ENCODE peak calls at places on chromosome 16, in seven cellular contexts. One of them, this sample, is unnamed.

GRCh38 chr16:7990864-7991263 is 599.4 kb downstream of the TMEM114 start:
- DNase-seq in neural progenitor cell: no peak
- DNase-seq in breast epithelium: no peak
- DNase-seq in cardiac muscle cell: no peak
- DNase-seq in Panc1: no peak
- DNase-seq in left ventricle myocardium inferior: no peak
- DNase-seq in psoas muscle: no peak
- DNase-seq in this sample: no peak

GRCh38 chr16:82510041-82510440 is 116.7 kb upstream of the CDH13 start:
- DNase-seq in neural progenitor cell: no peak
- DNase-seq in breast epithelium: no peak
- DNase-seq in cardiac muscle cell: no peak
- DNase-seq in Panc1: no peak
- DNase-seq in left ventricle myocardium inferior: no peak
- DNase-seq in psoas muscle: no peak
- DNase-seq in this sample: no peak

GRCh38 chr16:85444879-85445778 is 168.0 kb upstream of the GSE1 start:
- DNase-seq in neural progenitor cell: peak; percentile 42
- DNase-seq in breast epithelium: no peak
- DNase-seq in cardiac muscle cell: no peak
- DNase-seq in Panc1: no peak
- DNase-seq in left ventricle myocardium inferior: no peak
- DNase-seq in psoas muscle: no peak
- DNase-seq in this sample: no peak

GRCh38 chr16:17273142-17273561 is 197.6 kb downstream of the XYLT1 start:
- DNase-seq in neural progenitor cell: no peak
- DNase-seq in breast epithelium: no peak
- DNase-seq in cardiac muscle cell: peak; percentile 79
- DNase-seq in Panc1: peak; percentile 46
- DNase-seq in left ventricle myocardium inferior: no peak
- DNase-seq in psoas muscle: no peak
- DNase-seq in this sample: no peak

GRCh38 chr16:47018223-47018891 is 44.9 kb upstream of the DNAJA2 start:
- DNase-seq in neural progenitor cell: peak; percentile 73
- DNase-seq in breast epithelium: peak; percentile 56
- DNase-seq in cardiac muscle cell: peak; percentile 18
- DNase-seq in Panc1: peak; percentile 43
- DNase-seq in left ventricle myocardium inferior: no peak
- DNase-seq in psoas muscle: no peak
- DNase-seq in this sample: no peak

GRCh38 chr16:19223235-19223847 is 55.3 kb downstream of the SYT17 start:
- DNase-seq in neural progenitor cell: peak; percentile 65
- DNase-seq in breast epithelium: no peak
- DNase-seq in cardiac muscle cell: peak; percentile 2
- DNase-seq in Panc1: peak; percentile 8
- DNase-seq in left ventricle myocardium inferior: no peak
- DNase-seq in psoas muscle: no peak
- DNase-seq in this sample: no peak

GRCh38 chr16:83953796-83954576 is 946 bp downstream of the OSGIN1 start:
- DNase-seq in neural progenitor cell: peak; percentile 54
- DNase-seq in breast epithelium: no peak
- DNase-seq in cardiac muscle cell: peak; percentile 27
- DNase-seq in Panc1: peak; percentile 42
- DNase-seq in left ventricle myocardium inferior: no peak
- DNase-seq in psoas muscle: no peak
- DNase-seq in this sample: no peak

GRCh38 chr16:81650982-81651562 is 128.0 kb upstream of the PLCG2 start:
- DNase-seq in neural progenitor cell: peak; percentile 81
- DNase-seq in breast epithelium: no peak
- DNase-seq in cardiac muscle cell: peak; percentile 79
- DNase-seq in Panc1: no peak
- DNase-seq in left ventricle myocardium inferior: peak; percentile 78
- DNase-seq in psoas muscle: peak; percentile 62
- DNase-seq in this sample: peak; percentile 83

GRCh38 chr16:29729116-29729521 is 16.7 kb downstream of the C16orf54 start:
- DNase-seq in neural progenitor cell: peak; percentile 71
- DNase-seq in breast epithelium: no peak
- DNase-seq in cardiac muscle cell: peak; percentile 68
- DNase-seq in Panc1: peak; percentile 41
- DNase-seq in left ventricle myocardium inferior: no peak
- DNase-seq in psoas muscle: no peak
- DNase-seq in this sample: no peak

GRCh38 chr16:56013962-56014552 is 138.9 kb upstream of the CES5A start:
- DNase-seq in neural progenitor cell: peak; percentile 89
- DNase-seq in breast epithelium: no peak
- DNase-seq in cardiac muscle cell: peak; percentile 6
- DNase-seq in Panc1: no peak
- DNase-seq in left ventricle myocardium inferior: peak; percentile 44
- DNase-seq in psoas muscle: peak; percentile 22
- DNase-seq in this sample: no peak

GRCh38 chr16:88283596-88283995 is 99.2 kb upstream of the ZNF469 start:
- DNase-seq in neural progenitor cell: no peak
- DNase-seq in breast epithelium: no peak
- DNase-seq in cardiac muscle cell: no peak
- DNase-seq in Panc1: no peak
- DNase-seq in left ventricle myocardium inferior: peak; percentile 4
- DNase-seq in psoas muscle: no peak
- DNase-seq in this sample: no peak

GRCh38 chr16:88284626-88285513 is 97.9 kb upstream of the ZNF469 start:
- DNase-seq in neural progenitor cell: no peak
- DNase-seq in breast epithelium: no peak
- DNase-seq in cardiac muscle cell: no peak
- DNase-seq in Panc1: no peak
- DNase-seq in left ventricle myocardium inferior: no peak
- DNase-seq in psoas muscle: no peak
- DNase-seq in this sample: no peak

GRCh38 chr16:88284101-88284500 is 98.7 kb upstream of the ZNF469 start:
- DNase-seq in neural progenitor cell: no peak
- DNase-seq in breast epithelium: no peak
- DNase-seq in cardiac muscle cell: no peak
- DNase-seq in Panc1: no peak
- DNase-seq in left ventricle myocardium inferior: peak; percentile 4
- DNase-seq in psoas muscle: no peak
- DNase-seq in this sample: no peak

GRCh38 chr16:88279998-88280397 is 102.8 kb upstream of the ZNF469 start:
- DNase-seq in neural progenitor cell: no peak
- DNase-seq in breast epithelium: no peak
- DNase-seq in cardiac muscle cell: no peak
- DNase-seq in Panc1: no peak
- DNase-seq in left ventricle myocardium inferior: no peak
- DNase-seq in psoas muscle: no peak
- DNase-seq in this sample: no peak

DNA sequence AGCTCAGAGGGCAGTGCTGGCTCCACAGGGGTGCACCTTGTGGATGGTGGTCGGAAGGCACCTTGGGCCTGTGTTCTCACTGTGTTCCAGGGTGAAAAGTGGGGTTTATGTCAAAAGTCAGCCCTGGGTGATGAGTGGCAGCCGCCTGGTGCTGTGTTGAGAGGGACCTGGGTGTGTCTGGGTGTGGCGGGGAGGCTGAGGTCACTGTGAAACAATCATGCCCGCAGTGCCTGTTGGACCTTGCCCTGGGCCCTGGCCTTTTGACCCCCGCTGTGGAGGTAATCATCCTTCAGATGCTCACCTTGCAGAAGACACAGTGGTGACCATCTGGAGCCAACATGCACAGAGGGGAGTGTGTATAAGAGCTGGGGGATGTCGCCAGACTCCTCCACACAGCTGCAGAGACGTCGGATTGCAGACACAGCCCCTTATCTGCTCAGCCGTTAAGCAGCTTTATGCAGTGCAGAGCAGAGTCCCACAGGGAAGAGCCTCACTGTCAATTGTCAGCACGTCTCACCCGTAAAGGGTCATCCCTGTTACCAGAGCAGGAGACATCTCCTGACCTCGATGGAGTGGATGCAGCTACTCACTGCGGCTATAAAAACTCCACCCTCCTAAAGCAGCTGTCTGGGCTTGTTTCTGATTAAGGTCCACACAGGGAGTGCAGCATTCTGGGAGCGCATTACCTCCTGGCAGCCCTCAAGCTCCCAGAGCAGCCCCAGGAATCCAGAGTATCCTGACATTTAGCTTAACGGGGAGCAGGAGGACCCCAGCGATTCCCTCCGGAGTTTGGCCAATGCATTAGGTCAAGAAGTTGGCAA is 100.3 kb upstream of the ZNF469 start:
- DNase-seq in neural progenitor cell: no peak
- DNase-seq in breast epithelium: no peak
- DNase-seq in cardiac muscle cell: peak; percentile 40
- DNase-seq in Panc1: no peak
- DNase-seq in left ventricle myocardium inferior: peak; percentile 9
- DNase-seq in psoas muscle: no peak
- DNase-seq in this sample: no peak
- H3K9me3 ChIP-seq in neural progenitor cell: peaks cover 1% of the 10 kb centered on the region
- H3K9me3 ChIP-seq in breast epithelium: peaks cover 20% of the 10 kb centered on the region
- H3K9me3 ChIP-seq in cardiac muscle cell: no peaks in the 10 kb centered on the region
- H3K9me3 ChIP-seq in Panc1: no peaks in the 10 kb centered on the region
- H3K9me3 ChIP-seq in left ventricle myocardium inferior: peaks cover 21% of the 10 kb centered on the region
- H3K9me3 ChIP-seq in psoas muscle: peaks cover 9% of the 10 kb centered on the region
- H3K9me3 ChIP-seq in this sample: peaks cover 5% of the 10 kb centered on the region

DNA sequence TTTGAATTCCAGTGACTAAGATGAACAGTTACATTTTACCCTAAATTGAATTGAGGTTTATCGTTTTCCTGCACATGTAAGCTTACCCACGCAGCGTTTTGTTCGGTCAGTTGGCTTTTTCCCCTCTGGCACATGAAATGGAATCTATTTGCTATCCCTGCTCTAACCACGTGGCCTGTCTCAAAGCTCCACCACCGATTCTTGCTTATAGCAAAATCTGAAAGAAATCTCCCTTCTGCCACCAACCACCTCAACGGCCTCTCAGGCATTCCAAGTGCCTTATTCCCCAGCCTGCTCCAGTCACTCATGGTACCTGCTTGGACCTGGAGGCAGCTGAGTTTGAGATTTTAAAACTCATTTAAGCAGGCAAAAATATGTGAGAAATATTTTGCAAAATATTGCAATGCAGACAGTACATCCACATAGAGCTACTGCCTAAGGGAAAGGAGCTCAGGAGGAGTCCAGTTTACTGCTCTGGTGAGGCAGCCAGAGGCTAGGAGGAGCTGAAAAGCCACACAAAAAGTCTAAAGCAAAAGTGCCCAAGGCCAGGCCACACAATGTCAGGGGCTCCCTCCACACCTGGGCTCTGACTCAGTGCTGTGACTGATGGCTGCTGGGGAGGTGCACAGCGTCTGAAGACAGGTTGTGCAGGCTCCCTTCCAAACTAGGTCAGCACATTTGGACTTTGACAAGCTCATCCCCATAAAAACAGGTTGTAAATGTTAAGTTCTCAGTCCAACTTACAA is 26.4 kb downstream of the ARHGAP17 start:
- DNase-seq in neural progenitor cell: no peak
- DNase-seq in breast epithelium: peak; percentile 55
- DNase-seq in cardiac muscle cell: peak; percentile 79
- DNase-seq in Panc1: no peak
- DNase-seq in left ventricle myocardium inferior: no peak
- DNase-seq in psoas muscle: no peak
- DNase-seq in this sample: peak; percentile 67
- TF ChIP-seq CTCF in neural progenitor cell: no peak
- TF ChIP-seq CTCF in breast epithelium: no peak
- TF ChIP-seq CTCF in cardiac muscle cell: no peak
- TF ChIP-seq CTCF in Panc1: no peak
- TF ChIP-seq CTCF in left ventricle myocardium inferior: no peak
- TF ChIP-seq CTCF in psoas muscle: no peak
- TF ChIP-seq CTCF in this sample: no peak

GRCh38 chr16:3292604-3293003 is 9.3 kb downstream of the ZNF263 start:
- DNase-seq in neural progenitor cell: no peak
- DNase-seq in breast epithelium: no peak
- DNase-seq in cardiac muscle cell: no peak
- DNase-seq in Panc1: no peak
- DNase-seq in left ventricle myocardium inferior: no peak
- DNase-seq in psoas muscle: no peak
- DNase-seq in this sample: no peak
- H3K9me3 ChIP-seq in neural progenitor cell: peaks cover 34% of the 10 kb centered on the region
- H3K9me3 ChIP-seq in breast epithelium: peaks cover 98% of the 10 kb centered on the region
- H3K9me3 ChIP-seq in cardiac muscle cell: no peaks in the 10 kb centered on the region
- H3K9me3 ChIP-seq in Panc1: peaks cover 82% of the 10 kb centered on the region
- H3K9me3 ChIP-seq in left ventricle myocardium inferior: peaks cover 100% of the 10 kb centered on the region
- H3K9me3 ChIP-seq in psoas muscle: peaks cover 95% of the 10 kb centered on the region
- H3K9me3 ChIP-seq in this sample: peaks cover 95% of the 10 kb centered on the region

GRCh38 chr16:1466054-1466453 is 8.8 kb downstream of the CLCN7 start:
- DNase-seq in neural progenitor cell: no peak
- DNase-seq in breast epithelium: no peak
- DNase-seq in cardiac muscle cell: no peak
- DNase-seq in Panc1: no peak
- DNase-seq in left ventricle myocardium inferior: no peak
- DNase-seq in psoas muscle: no peak
- DNase-seq in this sample: no peak

GRCh38 chr16:1468456-1468855 is 6.4 kb downstream of the CLCN7 start:
- DNase-seq in neural progenitor cell: no peak
- DNase-seq in breast epithelium: no peak
- DNase-seq in cardiac muscle cell: no peak
- DNase-seq in Panc1: no peak
- DNase-seq in left ventricle myocardium inferior: no peak
- DNase-seq in psoas muscle: no peak
- DNase-seq in this sample: no peak

GRCh38 chr16:1464894-1465566 is 9.8 kb downstream of the CLCN7 start:
- DNase-seq in neural progenitor cell: no peak
- DNase-seq in breast epithelium: no peak
- DNase-seq in cardiac muscle cell: no peak
- DNase-seq in Panc1: no peak
- DNase-seq in left ventricle myocardium inferior: no peak
- DNase-seq in psoas muscle: no peak
- DNase-seq in this sample: no peak

GRCh38 chr16:1465567-1465915 is 9.3 kb downstream of the CLCN7 start:
- DNase-seq in neural progenitor cell: no peak
- DNase-seq in breast epithelium: no peak
- DNase-seq in cardiac muscle cell: no peak
- DNase-seq in Panc1: no peak
- DNase-seq in left ventricle myocardium inferior: no peak
- DNase-seq in psoas muscle: no peak
- DNase-seq in this sample: no peak

DNA sequence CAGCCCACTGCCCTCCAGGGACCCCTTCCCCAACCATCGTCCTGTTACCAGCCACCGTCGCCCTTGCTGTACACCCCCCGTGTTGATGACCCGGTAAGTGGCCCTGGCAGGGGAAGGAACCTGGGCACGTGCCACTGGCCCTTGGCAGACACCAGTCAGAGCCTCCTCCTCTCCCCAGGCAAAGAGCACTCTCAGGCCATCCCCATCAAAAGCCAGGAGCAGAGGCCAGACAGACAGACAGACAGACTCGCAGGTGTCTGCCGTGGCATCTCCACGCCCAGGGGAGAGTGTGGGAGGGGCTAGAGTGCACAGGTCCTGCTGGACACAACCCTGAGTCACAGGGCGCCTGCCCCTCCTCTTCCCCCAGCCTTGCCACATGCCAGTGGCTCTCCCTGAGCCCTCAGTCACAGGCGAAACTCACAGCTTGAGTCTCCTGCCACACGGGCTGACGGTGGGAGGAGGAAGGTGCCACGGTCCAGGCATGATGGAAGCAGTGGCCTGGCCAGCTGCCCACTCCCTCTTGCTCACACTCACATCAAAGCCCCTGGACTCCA is 7.8 kb downstream of the CLCN7 start:
- DNase-seq in neural progenitor cell: no peak
- DNase-seq in breast epithelium: no peak
- DNase-seq in cardiac muscle cell: no peak
- DNase-seq in Panc1: no peak
- DNase-seq in left ventricle myocardium inferior: no peak
- DNase-seq in psoas muscle: no peak
- DNase-seq in this sample: no peak
- TF ChIP-seq CTCF in neural progenitor cell: no peak
- TF ChIP-seq CTCF in breast epithelium: no peak
- TF ChIP-seq CTCF in cardiac muscle cell: no peak
- TF ChIP-seq CTCF in Panc1: no peak
- TF ChIP-seq CTCF in left ventricle myocardium inferior: no peak
- TF ChIP-seq CTCF in psoas muscle: no peak
- TF ChIP-seq CTCF in this sample: no peak

GRCh38 chr16:52843386-52843785 is 209.3 kb downstream of the CHD9NB start:
- DNase-seq in neural progenitor cell: no peak
- DNase-seq in breast epithelium: no peak
- DNase-seq in cardiac muscle cell: no peak
- DNase-seq in Panc1: no peak
- DNase-seq in left ventricle myocardium inferior: no peak
- DNase-seq in psoas muscle: no peak
- DNase-seq in this sample: no peak
- H3K9me3 ChIP-seq in neural progenitor cell: peaks cover 3% of the 10 kb centered on the region
- H3K9me3 ChIP-seq in breast epithelium: no peaks in the 10 kb centered on the region
- H3K9me3 ChIP-seq in cardiac muscle cell: no peaks in the 10 kb centered on the region
- H3K9me3 ChIP-seq in Panc1: no peaks in the 10 kb centered on the region
- H3K9me3 ChIP-seq in left ventricle myocardium inferior: peaks cover 32% of the 10 kb centered on the region
- H3K9me3 ChIP-seq in psoas muscle: peaks cover 3% of the 10 kb centered on the region
- H3K9me3 ChIP-seq in this sample: peaks cover 14% of the 10 kb centered on the region